ENCODE peak calls at places on chromosome 20, in four cellular contexts. A is MM.1S, W is cardiac fibroblast, P is astrocyte. L is an unnamed sample.

GRCh38 chr20:41425180-41425884 is 58.7 kb upstream of the EMILIN3 start:
- DNase-seq in P (peak; percentile 82), A (no peak), W (peak; percentile 15), L (no peak)

GRCh38 chr20:63156221-63156671 is 59.7 kb downstream of the YTHDF1 start:
- DNase-seq in P (no peak), W (no peak), A (no peak), L (no peak)

GRCh38 chr20:47574616-47575401 is 73.1 kb downstream of the NCOA3 start:
- DNase-seq in W (peak; percentile 40), A (peak; percentile 60), P (no peak), L (peak; percentile 21)

GRCh38 chr20:62875419-62876355 is 14.1 kb upstream of the TCFL5 start:
- DNase-seq in A (no peak), W (peak; percentile 92), P (peak; percentile 78), L (no peak)

GRCh38 chr20:11849270-11849920 is 68.3 kb upstream of the BTBD3 start:
- DNase-seq in P (peak; percentile 62), W (peak; percentile 29), A (no peak), L (no peak)

GRCh38 chr20:43699941-43700565 is 26.7 kb downstream of the GTSF1L start:
- DNase-seq in W (no peak), P (no peak), A (no peak), L (no peak)

GRCh38 chr20:61933951-61934715 is 131.5 kb downstream of the TAF4 start:
- DNase-seq in P (no peak), A (no peak), W (no peak), L (no peak)

GRCh38 chr20:10565191-10565921 is 108.4 kb downstream of the JAG1 start:
- DNase-seq in P (peak; percentile 92), W (peak; percentile 91), A (no peak), L (no peak)

GRCh38 chr20:37468886-37469285 is 52.2 kb upstream of the NNAT start:
- DNase-seq in A (no peak), P (no peak), W (no peak), L (no peak)

GRCh38 chr20:38870733-38871559 is 55.3 kb upstream of the FAM83D start:
- DNase-seq in W (no peak), A (peak; percentile 87), P (no peak), L (no peak)

GRCh38 chr20:951384-952169 is 35.4 kb upstream of the ANGPT4 start:
- DNase-seq in A (no peak), P (no peak), W (no peak), L (no peak)

GRCh38 chr20:57650756-57651483 is 30.7 kb upstream of the ZBP1 start:
- DNase-seq in P (no peak), A (no peak), W (no peak), L (peak; percentile 10)

GRCh38 chr20:63711085-63711645 is 3.3 kb downstream of the ZGPAT start:
- DNase-seq in P (no peak), A (no peak), W (no peak), L (no peak)

GRCh38 chr20:35279040-35279439 is 1.1 kb upstream of the MMP24OS start:
- DNase-seq in W (no peak), P (no peak), A (no peak), L (no peak)

GRCh38 chr20:35276408-35276807 is 1.5 kb downstream of the MMP24OS start:
- DNase-seq in A (no peak), P (no peak), W (no peak), L (no peak)

GRCh38 chr20:35279533-35280174 is 1.7 kb upstream of the MMP24OS start:
- DNase-seq in A (no peak), W (no peak), P (no peak), L (no peak)

GRCh38 chr20:35277127-35277526 is 795 bp downstream of the MMP24OS start:
- DNase-seq in A (no peak), P (no peak), W (no peak), L (no peak)

DNA sequence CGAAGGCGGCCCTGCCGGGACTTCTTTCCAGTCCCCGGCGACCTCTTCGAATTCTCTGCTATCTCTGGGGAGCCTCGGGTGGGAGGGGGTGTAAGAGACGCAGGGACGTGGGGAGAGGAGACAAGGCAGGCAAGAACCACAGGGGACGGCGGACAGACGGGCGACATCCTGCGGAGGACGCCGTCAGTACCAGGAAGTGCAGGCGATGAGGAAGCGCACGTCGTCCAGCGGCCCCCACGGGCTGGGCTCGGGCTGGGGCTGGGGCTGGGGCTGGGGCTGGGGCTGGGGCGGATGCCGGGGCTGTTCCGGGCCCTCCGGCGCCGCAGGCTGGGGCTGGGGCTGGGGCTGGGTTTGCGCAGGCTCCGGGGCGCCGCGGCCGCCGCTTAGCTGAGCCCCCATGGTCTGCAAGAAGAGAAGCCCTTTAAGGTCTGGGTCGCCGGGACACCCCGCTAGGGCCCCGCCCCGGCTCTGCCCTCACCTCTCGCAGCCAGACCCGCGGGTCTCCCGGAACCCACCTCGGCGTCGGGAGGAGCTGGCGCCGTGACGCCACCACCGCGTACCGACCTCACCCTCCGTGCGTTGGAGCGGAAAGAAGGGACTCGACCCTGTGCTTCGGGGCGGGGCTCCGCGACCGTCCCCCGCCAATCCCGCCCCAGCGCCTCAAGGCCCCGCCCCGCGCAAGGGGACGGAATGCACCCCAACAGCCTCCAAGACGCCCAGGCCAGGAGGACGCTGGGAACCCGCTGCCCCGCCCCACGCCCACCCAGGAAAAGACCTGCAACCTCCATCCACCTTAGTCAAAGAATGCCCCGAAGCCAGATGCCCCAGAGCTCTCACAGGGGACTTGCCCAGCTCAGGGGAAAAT is at the start of gene MMP24OS:
- DNase-seq in A (peak; percentile 87), P (peak; percentile 73), W (peak; percentile 92), L (peak; percentile 96)
- TF ChIP-seq CTCF in A (peak; percentile 32), P (no peak), W (peak; percentile 13), L (peak; percentile 64)

GRCh38 chr20:24611360-24612140 is 142.1 kb downstream of the SYNDIG1 start:
- DNase-seq in W (no peak), P (no peak), A (no peak), L (no peak)

GRCh38 chr20:24610341-24611115 is 141.1 kb downstream of the SYNDIG1 start:
- DNase-seq in P (peak; percentile 41), W (no peak), A (no peak), L (no peak)

GRCh38 chr20:24608926-24609667 is 139.7 kb downstream of the SYNDIG1 start:
- DNase-seq in P (no peak), W (peak; percentile 8), A (no peak), L (no peak)

GRCh38 chr20:24607402-24607801 is 138.0 kb downstream of the SYNDIG1 start:
- DNase-seq in P (no peak), A (no peak), W (no peak), L (no peak)

GRCh38 chr20:24609757-24610156 is 140.3 kb downstream of the SYNDIG1 start:
- DNase-seq in P (no peak), W (no peak), A (no peak), L (no peak)
- TF ChIP-seq CTCF in P (no peak), W (no peak), A (no peak), L (no peak)

DNA sequence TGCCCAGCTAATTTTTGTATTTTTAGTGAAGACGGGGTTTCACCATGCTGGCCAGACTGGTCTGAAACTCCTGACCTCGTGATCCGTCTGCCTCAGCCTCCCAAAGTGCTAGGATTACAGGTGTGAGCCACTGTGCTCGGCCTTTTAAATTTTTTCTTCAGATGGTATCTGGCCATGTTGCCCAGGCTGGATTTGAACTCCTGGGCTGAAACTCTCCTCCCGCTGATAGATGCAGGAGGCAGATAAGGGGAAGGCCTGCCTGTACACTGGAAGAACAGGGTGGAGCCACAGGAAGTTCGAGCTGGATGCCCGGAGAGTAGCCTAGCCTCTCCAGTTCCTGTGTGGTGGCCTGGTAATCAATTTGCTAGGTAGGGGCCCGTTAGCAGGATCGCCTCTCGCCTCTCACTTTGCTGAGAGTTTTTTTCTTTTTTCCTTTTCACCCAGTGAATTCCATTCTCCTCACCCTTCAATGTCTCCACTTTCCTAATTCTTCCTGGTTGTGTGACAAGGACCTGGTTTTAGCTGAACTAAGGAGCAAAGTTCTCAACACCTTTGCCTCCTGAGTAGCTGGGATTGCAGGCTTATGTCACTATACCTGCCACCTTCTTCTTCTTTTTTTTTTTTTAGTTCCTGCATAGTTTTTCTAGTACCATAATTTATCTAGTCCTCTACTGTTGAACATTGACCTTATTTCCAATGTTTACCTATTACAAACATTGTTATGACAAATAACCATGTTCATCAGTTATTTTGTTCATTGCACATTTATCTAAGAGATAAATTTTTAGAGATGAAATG is 19.4 kb upstream of the ITCH start:
- DNase-seq in A (no peak), W (no peak), P (no peak), L (no peak)
- TF ChIP-seq CTCF in A (no peak), W (no peak), P (no peak), L (no peak)

DNA sequence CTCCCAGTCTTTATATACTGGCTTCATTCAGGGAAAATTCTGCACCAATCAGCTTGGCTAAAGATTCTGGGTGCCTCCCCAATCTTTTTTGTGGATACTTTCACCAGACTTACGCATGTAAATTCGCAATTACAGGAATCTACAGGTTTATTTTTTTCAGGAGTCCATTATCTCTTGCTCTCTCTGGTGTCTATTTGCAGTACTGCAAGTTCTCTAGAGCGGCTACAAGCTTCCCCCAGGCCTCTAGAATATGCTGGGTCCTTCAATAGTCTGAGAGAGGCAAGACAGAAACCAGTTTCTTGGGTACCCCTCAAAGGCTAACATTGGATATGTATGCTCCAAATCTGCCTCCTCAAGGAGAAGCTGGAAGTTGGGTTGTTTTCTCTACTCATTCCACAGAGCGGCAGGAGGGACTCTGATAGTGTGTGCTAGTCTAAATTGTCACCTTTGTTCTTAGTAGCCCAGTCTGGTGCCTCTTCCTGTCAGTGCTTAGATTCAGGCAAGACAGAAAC is 58.5 kb downstream of the SUN5 start:
- DNase-seq in P (no peak), A (no peak), W (peak; percentile 46), L (no peak)
- TF ChIP-seq CTCF in P (peak; percentile 56), A (peak; percentile 34), W (peak; percentile 63), L (peak; percentile 1)